ENCODE peak calls at places on chromosomes 13 and 19, in ten cellular contexts. O, P, E, K, D, C, J, Y, V and U are unnamed samples.
A peak's percentile ranks its signal among the peaks of the same experiment; 100 is the strongest.

GRCh38 chr13:99805361-99805760 is 166.2 kb downstream of the ZIC5 start:
- DNase-seq in O (no peak), J (no peak), D (no peak), E (no peak), P (no peak), C (no peak), K (no peak), V (no peak), Y (no peak), U (no peak)

GRCh38 chr19:23439623-23440022 is 44.4 kb upstream of the ZNF91 start:
- DNase-seq in J (no peak), E (no peak), O (no peak), Y (no peak), D (no peak), C (no peak), K (no peak), P (no peak), V (no peak), U (no peak)

GRCh38 chr19:51367565-51368365 is 1.0 kb downstream of the CLDND2 start:
- DNase-seq in C (peak; percentile 80), O (peak; percentile 98), J (peak; percentile 99), E (peak; percentile 90), P (peak; percentile 99), D (peak; percentile 99), K (peak; percentile 97), Y (peak; percentile 100), V (peak; percentile 99), U (peak; percentile 99)

GRCh38 chr19:46147791-46148288 is at the start of gene IGFL2:
- DNase-seq in E (no peak), P (no peak), D (no peak), K (peak; percentile 91), Y (no peak), O (no peak), J (no peak), C (no peak), V (no peak), U (no peak)

GRCh38 chr19:8575467-8575997 is 1.7 kb downstream of the MYO1F start:
- DNase-seq in O (no peak), Y (peak; percentile 40), E (no peak), V (peak; percentile 38), C (no peak), J (no peak), D (no peak), K (peak; percentile 69), P (no peak), U (no peak)

GRCh38 chr13:102039264-102039663 is 362.6 kb downstream of the FGF14 start:
- DNase-seq in P (no peak), V (no peak), K (no peak), O (no peak), Y (no peak), C (no peak), E (no peak), D (no peak), J (no peak), U (no peak)

GRCh38 chr19:31589109-31589508 is 239.9 kb upstream of the TSHZ3 start:
- DNase-seq in J (no peak), C (peak; percentile 23), V (no peak), P (no peak), E (no peak), K (no peak), D (no peak), Y (no peak), O (no peak), U (no peak)

GRCh38 chr13:78680064-78680463 is 21.1 kb upstream of the OBI1 start:
- DNase-seq in C (no peak), E (peak; percentile 62), Y (no peak), K (no peak), J (no peak), P (no peak), O (no peak), D (no peak), V (no peak), U (no peak)

GRCh38 chr13:20877902-20878301 is 24.6 kb downstream of the XPO4 start:
- DNase-seq in J (no peak), P (no peak), K (no peak), Y (no peak), E (no peak), O (no peak), V (no peak), C (no peak), D (no peak), U (no peak)

GRCh38 chr19:48454150-48454730 is 1.1 kb upstream of the KCNJ14 start:
- DNase-seq in P (no peak), E (no peak), Y (no peak), C (no peak), D (no peak), O (no peak), J (no peak), V (no peak), K (no peak), U (no peak)

GRCh38 chr19:4210166-4210731 is 19.1 kb upstream of the EBI3 start:
- DNase-seq in E (no peak), J (no peak), Y (no peak), C (no peak), D (no peak), K (no peak), O (no peak), V (no peak), P (no peak), U (no peak)

GRCh38 chr13:40570930-40571329 is 95.5 kb downstream of the FOXO1 start:
- DNase-seq in V (no peak), Y (no peak), E (no peak), K (no peak), C (no peak), D (no peak), O (no peak), J (no peak), P (no peak), U (no peak)

GRCh38 chr19:8585894-8586750 is 8.9 kb upstream of the MYO1F start:
- DNase-seq in P (peak; percentile 63), Y (peak; percentile 66), V (peak; percentile 42), E (no peak), O (no peak), K (no peak), C (no peak), D (no peak), J (peak; percentile 88), U (peak; percentile 40)

GRCh38 chr19:47102561-47103135 is 10.9 kb downstream of the ZC3H4 start:
- DNase-seq in J (no peak), D (no peak), E (no peak), O (no peak), P (no peak), C (no peak), V (peak; percentile 42), K (no peak), Y (no peak), U (no peak)

GRCh38 chr19:8206147-8207087 is 2.8 kb upstream of the CERS4 start:
- DNase-seq in K (no peak), J (no peak), C (no peak), E (peak; percentile 29), D (no peak), Y (no peak), O (no peak), P (no peak), V (no peak), U (no peak)

GRCh38 chr19:3668331-3669133 is 31.7 kb downstream of the PIP5K1C start:
- DNase-seq in D (no peak), J (no peak), P (no peak), O (no peak), K (peak; percentile 17), Y (no peak), E (no peak), C (no peak), V (peak; percentile 44), U (peak; percentile 55)

GRCh38 chr19:28169168-28169862 is 1043.6 kb downstream of the UQCRFS1 start:
- DNase-seq in Y (no peak), K (no peak), J (no peak), C (peak; percentile 45), V (no peak), O (no peak), D (no peak), P (no peak), E (no peak), U (no peak)

GRCh38 chr19:14023404-14024235 is 4.3 kb upstream of the RLN3 start:
- DNase-seq in P (no peak), V (peak; percentile 46), C (no peak), D (no peak), E (no peak), J (no peak), Y (peak; percentile 72), O (no peak), K (peak; percentile 70), U (peak; percentile 73)

GRCh38 chr13:113786262-113786841 is 27.3 kb downstream of the TMEM255B start:
- DNase-seq in C (no peak), K (peak; percentile 73), P (no peak), D (no peak), Y (no peak), V (peak; percentile 73), O (peak; percentile 29), J (no peak), E (no peak), U (peak; percentile 58)

GRCh38 chr19:2410023-2410422 is 17.4 kb downstream of the TIMM13 start:
- DNase-seq in K (no peak), J (no peak), C (no peak), O (no peak), P (no peak), V (no peak), Y (no peak), D (no peak), E (no peak), U (no peak)

GRCh38 chr19:48329167-48329891 is 4.0 kb downstream of the EMP3 start:
- DNase-seq in E (no peak), C (no peak), D (no peak), V (peak; percentile 71), O (no peak), Y (no peak), K (peak; percentile 26), J (no peak), P (no peak), U (peak; percentile 77)

GRCh38 chr19:56107626-56108351 is 13.3 kb downstream of the ZNF787 start:
- DNase-seq in C (no peak), K (no peak), P (peak; percentile 36), V (no peak), J (no peak), E (no peak), D (no peak), Y (no peak), O (no peak), U (no peak)

GRCh38 chr19:38003427-38004099 is 96.6 kb downstream of the SIPA1L3 start:
- DNase-seq in D (peak; percentile 28), Y (peak; percentile 60), J (peak; percentile 89), K (peak; percentile 82), E (peak; percentile 86), O (peak; percentile 74), C (no peak), V (peak; percentile 97), P (peak; percentile 65), U (peak; percentile 95)

GRCh38 chr19:18663940-18664530 is 19.4 kb upstream of the CRTC1 start:
- DNase-seq in J (no peak), E (no peak), Y (no peak), P (no peak), C (no peak), D (no peak), V (no peak), K (no peak), O (no peak), U (no peak)

GRCh38 chr19:294819-295686 is 3.9 kb upstream of the PLPP2 start:
- DNase-seq in V (peak; percentile 41), E (no peak), K (no peak), Y (peak; percentile 42), O (no peak), J (no peak), D (no peak), P (no peak), C (no peak), U (no peak)

GRCh38 chr13:49693191-49693733 is 2.0 kb upstream of the EBPL start:
- DNase-seq in E (no peak), Y (no peak), K (no peak), O (no peak), C (no peak), V (peak; percentile 55), J (no peak), P (no peak), D (no peak), U (no peak)

GRCh38 chr13:30698023-30698422 is 37.3 kb upstream of the ALOX5AP start:
- DNase-seq in V (peak; percentile 54), J (no peak), D (no peak), P (no peak), C (no peak), Y (no peak), E (no peak), O (peak; percentile 42), K (no peak), U (no peak)

GRCh38 chr19:19204181-19204580 is 967 bp upstream of the NR2C2AP start:
- DNase-seq in D (no peak), E (no peak), K (no peak), P (no peak), J (no peak), V (no peak), Y (no peak), O (no peak), C (no peak), U (no peak)